ENCODE peak calls at places on chromosome 11, in six cellular contexts. M is astrocyte of the cerebellum, N is sigmoid colon, B is A549, O is cardiac muscle cell, H is choroid plexus epithelial cell. J is an unnamed sample.

GRCh38 chr11:11451501-11452005 is 98.5 kb upstream of the CSNK2A3 start:
- DNase-seq in M (no peak), N (no peak), B (peak; percentile 73), O (peak; percentile 5), H (no peak), J (no peak)

GRCh38 chr11:2587132-2587930 is 112.5 kb downstream of the KCNQ1OT1 start:
- DNase-seq in M (no peak), N (peak; percentile 55), B (no peak), O (no peak), H (no peak), J (no peak)

GRCh38 chr11:44680982-44681597 is 45.7 kb upstream of the TSPAN18 start:
- DNase-seq in M (no peak), N (no peak), B (no peak), O (peak; percentile 47), H (no peak), J (no peak)

GRCh38 chr11:78860720-78861422 is 286.2 kb upstream of the NARS2 start:
- DNase-seq in M (peak; percentile 16), N (no peak), B (no peak), O (peak; percentile 63), H (peak; percentile 56), J (no peak)

GRCh38 chr11:104390696-104391095 is 226.7 kb upstream of the PDGFD start:
- DNase-seq in M (peak; percentile 58), N (no peak), B (no peak), O (peak; percentile 76), H (peak; percentile 49), J (no peak)

GRCh38 chr11:17718015-17718414 is 1.4 kb upstream of the MYOD1 start:
- DNase-seq in M (no peak), N (no peak), B (no peak), O (no peak), H (no peak), J (no peak)

GRCh38 chr11:12723410-12724297 is 49.4 kb downstream of the TEAD1 start:
- DNase-seq in M (no peak), N (no peak), B (peak; percentile 82), O (peak; percentile 36), H (peak; percentile 67), J (no peak)

GRCh38 chr11:102806296-102806695 is 8.3 kb upstream of the MMP1 start:
- DNase-seq in M (no peak), N (no peak), B (no peak), O (peak; percentile 80), H (peak; percentile 56), J (no peak)

GRCh38 chr11:1047576-1048156 is 11.1 kb upstream of the MUC6 start:
- DNase-seq in M (no peak), N (peak; percentile 38), B (no peak), O (no peak), H (no peak), J (no peak)

GRCh38 chr11:6667733-6668374 is 12.2 kb upstream of the DCHS1 start:
- DNase-seq in M (peak; percentile 18), N (no peak), B (peak; percentile 21), O (peak; percentile 64), H (peak; percentile 59), J (no peak)

GRCh38 chr11:28107331-28107725 is 628 bp downstream of the KIF18A start:
- DNase-seq in M (no peak), N (no peak), B (no peak), O (peak; percentile 46), H (peak; percentile 46), J (no peak)

GRCh38 chr11:100681064-100681502 is 6.0 kb upstream of the ARHGAP42 start:
- DNase-seq in M (no peak), N (peak; percentile 75), B (peak; percentile 72), O (peak; percentile 22), H (peak; percentile 69), J (no peak)

GRCh38 chr11:15665368-15665871 is 550.7 kb downstream of the INSC start:
- DNase-seq in M (no peak), N (no peak), B (peak; percentile 69), O (peak; percentile 89), H (peak; percentile 63), J (peak; percentile 40)

GRCh38 chr11:46387919-46388618 is 3.5 kb downstream of the CHRM4 start:
- DNase-seq in M (no peak), N (no peak), B (no peak), O (peak; percentile 45), H (no peak), J (no peak)

GRCh38 chr11:46388619-46389449 is 2.7 kb downstream of the CHRM4 start:
- DNase-seq in M (no peak), N (no peak), B (no peak), O (peak; percentile 6), H (no peak), J (no peak)

GRCh38 chr11:46390331-46391171 is 1.0 kb downstream of the CHRM4 start:
- DNase-seq in M (no peak), N (peak; percentile 59), B (no peak), O (no peak), H (no peak), J (no peak)

GRCh38 chr11:46391186-46391577 is 394 bp downstream of the CHRM4 start:
- DNase-seq in M (no peak), N (no peak), B (no peak), O (no peak), H (no peak), J (no peak)

GRCh38 chr11:46389450-46390330 is 1.9 kb downstream of the CHRM4 start:
- DNase-seq in M (no peak), N (peak; percentile 74), B (peak; percentile 82), O (peak; percentile 72), H (peak; percentile 62), J (no peak)
- H3K4me3 ChIP-seq in M (peak overlapping the region; percentile 43), N (peak overlapping the region; percentile 46), B (peak overlapping the region; percentile 59), O (peak overlapping the region; percentile 37), H (peak overlapping the region; percentile 57), J (peak overlapping the region; percentile 50)

GRCh38 chr11:34869425-34869824 is 46.8 kb downstream of the APIP start:
- DNase-seq in M (no peak), N (no peak), B (peak; percentile 18), O (no peak), H (peak; percentile 7), J (no peak)
- TF ChIP-seq CTCF in M (peak; percentile 24), N (no peak), B (no peak), O (no peak), H (peak; percentile 47), J (peak; percentile 13)

GRCh38 chr11:119099707-119100106 is 1.9 kb downstream of the DPAGT1 start:
- DNase-seq in M (no peak), N (no peak), B (no peak), O (no peak), H (no peak), J (no peak)
- H3K4me3 ChIP-seq in M (no peak overlapping the region), N (no peak overlapping the region), B (no peak overlapping the region), O (no peak overlapping the region), H (no peak overlapping the region), J (no peak overlapping the region)

GRCh38 chr11:133832096-133833081 is 12.9 kb downstream of the SPATA19 start:
- DNase-seq in M (no peak), N (no peak), B (no peak), O (no peak), H (no peak), J (no peak)

GRCh38 chr11:133833101-133833898 is 12.0 kb downstream of the SPATA19 start:
- DNase-seq in M (no peak), N (no peak), B (no peak), O (no peak), H (no peak), J (no peak)

GRCh38 chr11:133828861-133829260 is 16.5 kb downstream of the SPATA19 start:
- DNase-seq in M (no peak), N (no peak), B (no peak), O (no peak), H (no peak), J (no peak)

GRCh38 chr11:133829566-133829965 is 15.7 kb downstream of the SPATA19 start:
- DNase-seq in M (no peak), N (no peak), B (no peak), O (no peak), H (no peak), J (no peak)

DNA sequence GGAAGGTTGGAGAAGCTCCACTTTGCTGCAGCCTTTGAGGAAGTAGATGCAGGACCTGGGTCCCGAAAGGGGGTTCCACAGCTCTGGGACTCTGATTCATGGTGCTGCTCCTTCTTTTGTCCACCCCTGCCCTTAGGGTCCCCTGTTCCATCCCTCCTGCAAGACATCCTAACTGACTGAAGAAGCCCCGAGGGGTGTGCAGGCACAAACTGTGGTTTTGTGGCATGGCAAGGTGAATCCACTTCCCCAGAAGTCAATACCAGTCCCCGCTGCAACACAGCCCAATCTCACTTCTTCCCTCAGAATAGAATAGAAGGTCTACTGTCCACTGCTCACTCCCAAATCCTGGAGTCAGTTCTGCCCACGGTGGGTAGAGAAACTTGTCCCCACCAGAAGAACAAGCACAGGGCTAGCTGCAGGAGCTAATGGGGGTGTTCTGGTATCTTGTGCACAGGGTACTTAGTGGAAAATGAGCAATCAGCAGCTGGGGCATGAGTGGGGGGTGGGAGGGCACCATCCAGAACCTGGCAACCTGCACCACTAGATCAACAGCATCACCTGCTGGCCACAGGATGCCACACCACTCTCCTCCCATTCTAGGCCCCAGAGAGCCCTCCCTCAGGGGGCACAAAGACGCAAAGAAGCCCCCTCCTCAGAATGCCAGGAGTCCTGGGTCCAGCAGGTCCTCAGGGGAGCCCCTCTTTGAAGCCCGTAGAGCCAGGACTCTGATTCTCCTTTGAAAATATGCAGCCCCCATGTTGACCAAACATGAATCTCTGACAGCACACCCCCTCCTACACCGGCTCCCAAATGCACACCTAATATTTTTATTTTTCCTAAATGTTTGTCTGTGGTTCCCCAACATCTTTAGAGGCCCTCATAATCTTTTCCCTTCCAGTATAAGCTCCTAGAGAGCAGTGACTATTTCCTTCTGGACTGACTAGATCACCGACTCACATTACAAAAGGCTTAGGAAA is 14.1 kb downstream of the SPATA19 start:
- DNase-seq in M (no peak), N (no peak), B (no peak), O (no peak), H (no peak), J (no peak)
- TF ChIP-seq CTCF in M (no peak), N (no peak), B (no peak), O (peak; percentile 7), H (peak; percentile 12), J (no peak)